ENCODE peak calls at places on chromosome 16, in eight cellular contexts. C, W, F, K, R, I, V and H are unnamed samples.

GRCh38 chr16:77402672-77403071 is 32.2 kb downstream of the ADAMTS18 start:
- DNase-seq in C (no peak), I (no peak), W (no peak), V (no peak), F (no peak), R (no peak), K (no peak), H (no peak)

GRCh38 chr16:85523602-85524364 is 89.3 kb upstream of the GSE1 start:
- DNase-seq in I (peak; percentile 74), C (no peak), R (peak; percentile 45), F (peak; percentile 86), W (peak; percentile 82), K (peak; percentile 58), V (no peak), H (peak; percentile 52)

GRCh38 chr16:49524578-49525315 is 151.1 kb downstream of the C16orf78 start:
- DNase-seq in R (no peak), C (peak; percentile 55), W (no peak), K (no peak), I (no peak), F (no peak), V (no peak), H (no peak)

GRCh38 chr16:57620316-57621231 is 7.9 kb upstream of the ADGRG1 start:
- DNase-seq in F (no peak), R (no peak), C (peak; percentile 72), I (peak; percentile 88), K (no peak), W (no peak), V (no peak), H (no peak)

GRCh38 chr16:71762186-71762585 is 37.7 kb upstream of the PHLPP2 start:
- DNase-seq in R (peak; percentile 57), V (no peak), I (no peak), K (no peak), C (no peak), F (no peak), W (no peak), H (peak; percentile 84)

GRCh38 chr16:3276679-3277078 is 6.6 kb upstream of the ZNF263 start:
- DNase-seq in I (peak; percentile 4), F (no peak), R (no peak), W (no peak), K (no peak), V (no peak), C (no peak), H (no peak)

GRCh38 chr16:55775857-55776256 is 57.0 kb downstream of the CES1 start:
- DNase-seq in F (no peak), R (no peak), I (no peak), K (no peak), C (no peak), V (no peak), W (no peak), H (no peak)

GRCh38 chr16:88985521-88985920 is 8.5 kb upstream of the CBFA2T3 start:
- DNase-seq in K (no peak), C (no peak), I (no peak), F (no peak), R (no peak), W (no peak), V (no peak), H (no peak)

GRCh38 chr16:77459534-77460412 is 24.9 kb upstream of the ADAMTS18 start:
- DNase-seq in I (no peak), R (no peak), F (no peak), K (no peak), V (no peak), W (no peak), C (no peak), H (no peak)

GRCh38 chr16:84982434-84982833 is 28.9 kb downstream of the ZDHHC7 start:
- DNase-seq in V (no peak), W (no peak), I (peak; percentile 83), R (no peak), F (peak; percentile 23), C (no peak), K (no peak), H (no peak)

GRCh38 chr16:58882292-58882691 is 148.2 kb upstream of the GOT2 start:
- DNase-seq in F (no peak), I (no peak), C (no peak), V (no peak), R (no peak), K (no peak), W (no peak), H (no peak)

GRCh38 chr16:58346831-58347371 is 45.4 kb upstream of the GINS3 start:
- DNase-seq in R (no peak), V (no peak), W (no peak), I (no peak), F (peak; percentile 27), C (no peak), K (no peak), H (no peak)

GRCh38 chr16:49821614-49822282 is 34.2 kb downstream of the ZNF423 start:
- DNase-seq in V (peak; percentile 74), R (no peak), C (peak; percentile 37), K (no peak), F (no peak), W (no peak), I (no peak), H (no peak)

GRCh38 chr16:5071681-5072333 is at the start of gene ALG1:
- DNase-seq in I (peak; percentile 91), W (peak; percentile 83), V (peak; percentile 84), R (peak; percentile 82), K (peak; percentile 90), C (peak; percentile 97), F (peak; percentile 92), H (peak; percentile 91)

GRCh38 chr16:48537909-48538745 is 71.9 kb downstream of the N4BP1 start:
- DNase-seq in W (no peak), F (no peak), V (peak; percentile 33), C (peak; percentile 81), I (no peak), R (no peak), K (peak; percentile 69), H (no peak)

GRCh38 chr16:87955302-87956168 is 4.3 kb downstream of the BANP start:
- DNase-seq in R (peak; percentile 63), K (no peak), C (no peak), W (no peak), F (no peak), V (no peak), I (no peak), H (no peak)

GRCh38 chr16:87953308-87954208 is 2.3 kb downstream of the BANP start:
- DNase-seq in W (no peak), C (peak; percentile 28), I (no peak), R (no peak), K (no peak), F (no peak), V (no peak), H (no peak)

GRCh38 chr16:87954361-87954760 is 3.1 kb downstream of the BANP start:
- DNase-seq in I (peak; percentile 44), R (no peak), C (no peak), F (no peak), V (no peak), W (no peak), K (no peak), H (no peak)

GRCh38 chr16:87956169-87956770 is 5.0 kb downstream of the BANP start:
- DNase-seq in K (peak; percentile 50), C (no peak), F (peak; percentile 22), I (no peak), V (no peak), R (peak; percentile 83), W (no peak), H (no peak)

DNA sequence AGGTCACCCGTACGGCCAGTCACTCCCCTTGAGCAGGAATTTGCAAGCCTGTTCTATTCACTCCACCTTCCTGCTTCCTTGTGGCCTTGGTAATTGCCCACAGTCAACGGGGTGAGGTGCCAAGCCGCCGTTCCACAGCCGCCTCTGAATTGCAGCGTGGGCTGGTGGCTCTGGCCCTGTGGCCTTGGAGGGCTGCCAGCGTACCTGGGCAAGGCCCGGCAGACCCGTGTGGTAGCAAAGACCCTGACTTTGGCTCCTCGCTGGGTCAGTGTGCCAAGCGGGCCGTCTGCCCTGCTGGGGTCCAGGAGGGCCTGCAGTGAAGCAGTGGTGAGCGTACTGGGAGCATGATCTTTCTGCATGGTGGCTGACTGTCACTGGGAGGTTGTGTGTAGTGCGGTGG is 3.6 kb downstream of the BANP start:
- DNase-seq in W (no peak), K (no peak), F (no peak), I (no peak), R (no peak), V (no peak), C (peak; percentile 87), H (no peak)
- H3K27ac ChIP-seq in W (no peak overlapping the region), K (peak overlapping the region; percentile 58), F (no peak overlapping the region), I (peak overlapping the region; percentile 95), R (no peak overlapping the region), V (peak overlapping the region; percentile 72), C (peak overlapping the region; percentile 85), H (peak overlapping the region; percentile 65)

GRCh38 chr16:80056334-80056733 is 455.8 kb upstream of the MAF start:
- DNase-seq in R (peak; percentile 20), I (no peak), F (no peak), K (no peak), V (no peak), W (no peak), C (no peak), H (no peak)
- H3K27ac ChIP-seq in R (no peak overlapping the region), I (no peak overlapping the region), F (no peak overlapping the region), K (no peak overlapping the region), V (no peak overlapping the region), W (no peak overlapping the region), C (no peak overlapping the region), H (no peak overlapping the region)

GRCh38 chr16:67967183-67967955 is 1.1 kb downstream of the SLC12A4 start:
- DNase-seq in V (no peak), I (no peak), R (no peak), C (no peak), K (no peak), W (no peak), F (peak; percentile 34), H (peak; percentile 45)

GRCh38 chr16:67965668-67966548 is 2.5 kb downstream of the SLC12A4 start:
- DNase-seq in V (no peak), I (no peak), C (no peak), F (no peak), W (peak; percentile 39), K (no peak), R (no peak), H (no peak)

GRCh38 chr16:67968440-67969285 is at the start of gene SLC12A4:
- DNase-seq in W (peak; percentile 86), I (peak; percentile 82), C (peak; percentile 96), V (peak; percentile 56), K (peak; percentile 90), R (peak; percentile 65), F (peak; percentile 85), H (peak; percentile 93)

GRCh38 chr16:67967956-67968439 is 439 bp downstream of the SLC12A4 start:
- DNase-seq in I (peak; percentile 43), C (peak; percentile 86), V (no peak), R (peak; percentile 25), F (no peak), K (peak; percentile 64), W (no peak), H (peak; percentile 42)

GRCh38 chr16:67966549-67967182 is 1.8 kb downstream of the SLC12A4 start:
- DNase-seq in K (no peak), W (peak; percentile 65), C (no peak), I (no peak), V (no peak), F (no peak), R (no peak), H (no peak)
- H3K27ac ChIP-seq in K (peak overlapping the region; percentile 100), W (peak overlapping the region; percentile 75), C (no peak overlapping the region), I (peak overlapping the region; percentile 93), V (no peak overlapping the region), F (peak overlapping the region; percentile 59), R (peak overlapping the region; percentile 99), H (peak overlapping the region; percentile 54)

DNA sequence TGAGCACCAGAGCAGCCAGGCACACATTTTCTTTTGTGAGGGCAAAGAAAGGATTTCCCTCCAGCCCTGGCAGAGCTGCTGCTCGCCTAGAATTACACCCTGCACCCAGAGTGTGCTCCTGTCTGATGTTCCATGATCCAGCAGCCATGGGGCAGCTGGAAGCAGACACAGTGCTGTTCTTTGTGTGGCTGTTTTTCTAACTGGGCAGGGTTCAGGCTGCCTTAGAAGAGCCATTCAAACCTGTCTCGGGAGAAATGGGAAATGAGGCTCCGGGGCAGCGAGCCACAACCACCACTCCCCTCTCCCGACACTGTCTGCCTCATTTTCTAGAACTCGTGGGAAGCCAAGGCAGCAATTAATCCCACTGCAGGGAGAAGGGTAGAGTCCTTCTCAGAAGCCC is 28.9 kb downstream of the LITAF start:
- DNase-seq in V (peak; percentile 86), K (peak; percentile 65), R (no peak), I (no peak), W (no peak), F (no peak), C (peak; percentile 48), H (no peak)
- H3K27ac ChIP-seq in V (peak overlapping the region; percentile 96), K (peak overlapping the region; percentile 57), R (no peak overlapping the region), I (peak overlapping the region; percentile 46), W (no peak overlapping the region), F (no peak overlapping the region), C (peak overlapping the region; percentile 73), H (no peak overlapping the region)